ENCODE peak calls at places on chromosomes 5 and 9, in nine cellular contexts. One of them, this sample, is unnamed.

GRCh38 chr5:51138164-51138563 is 245.1 kb upstream of the ISL1 start:
- DNase-seq in neural progenitor cell: no peak
- DNase-seq in dorsolateral prefrontal cortex: no peak
- DNase-seq in cardiac muscle cell: no peak
- DNase-seq in mammary epithelial cell: no peak
- DNase-seq in WTC11: no peak
- DNase-seq in fibroblast of mammary gland: no peak
- DNase-seq in heart right ventricle: no peak
- DNase-seq in activated CD8-positive, alpha-beta T cell treated with anti-CD3 and anti-CD28 coated beads for 36 hours: no peak
- DNase-seq in this sample: no peak

GRCh38 chr9:35958104-35958825 is at the start of gene OR2S2:
- DNase-seq in neural progenitor cell: no peak
- DNase-seq in dorsolateral prefrontal cortex: no peak
- DNase-seq in cardiac muscle cell: peak; percentile 40
- DNase-seq in mammary epithelial cell: no peak
- DNase-seq in WTC11: no peak
- DNase-seq in fibroblast of mammary gland: no peak
- DNase-seq in heart right ventricle: no peak
- DNase-seq in activated CD8-positive, alpha-beta T cell treated with anti-CD3 and anti-CD28 coated beads for 36 hours: no peak
- DNase-seq in this sample: no peak

GRCh38 chr9:93587651-93588347 is 11.4 kb downstream of the PHF2 start:
- DNase-seq in neural progenitor cell: peak; percentile 27
- DNase-seq in dorsolateral prefrontal cortex: no peak
- DNase-seq in cardiac muscle cell: no peak
- DNase-seq in mammary epithelial cell: no peak
- DNase-seq in WTC11: no peak
- DNase-seq in fibroblast of mammary gland: no peak
- DNase-seq in heart right ventricle: no peak
- DNase-seq in activated CD8-positive, alpha-beta T cell treated with anti-CD3 and anti-CD28 coated beads for 36 hours: no peak
- DNase-seq in this sample: no peak

GRCh38 chr5:172348084-172348483 is 64.5 kb upstream of the UBTD2 start:
- DNase-seq in neural progenitor cell: no peak
- DNase-seq in dorsolateral prefrontal cortex: no peak
- DNase-seq in cardiac muscle cell: no peak
- DNase-seq in mammary epithelial cell: no peak
- DNase-seq in WTC11: no peak
- DNase-seq in fibroblast of mammary gland: no peak
- DNase-seq in heart right ventricle: no peak
- DNase-seq in activated CD8-positive, alpha-beta T cell treated with anti-CD3 and anti-CD28 coated beads for 36 hours: no peak
- DNase-seq in this sample: no peak

GRCh38 chr5:102651466-102651865 is 103.6 kb upstream of the PAM start:
- DNase-seq in neural progenitor cell: no peak
- DNase-seq in dorsolateral prefrontal cortex: no peak
- DNase-seq in cardiac muscle cell: no peak
- DNase-seq in mammary epithelial cell: peak; percentile 5
- DNase-seq in WTC11: no peak
- DNase-seq in fibroblast of mammary gland: peak; percentile 58
- DNase-seq in heart right ventricle: no peak
- DNase-seq in activated CD8-positive, alpha-beta T cell treated with anti-CD3 and anti-CD28 coated beads for 36 hours: no peak
- DNase-seq in this sample: no peak

GRCh38 chr9:21097817-21098216 is 20.1 kb upstream of the IFNB1 start:
- DNase-seq in neural progenitor cell: no peak
- DNase-seq in dorsolateral prefrontal cortex: no peak
- DNase-seq in cardiac muscle cell: no peak
- DNase-seq in mammary epithelial cell: no peak
- DNase-seq in WTC11: no peak
- DNase-seq in fibroblast of mammary gland: no peak
- DNase-seq in heart right ventricle: no peak
- DNase-seq in activated CD8-positive, alpha-beta T cell treated with anti-CD3 and anti-CD28 coated beads for 36 hours: no peak
- DNase-seq in this sample: no peak

GRCh38 chr5:2522372-2522771 is 229.1 kb downstream of the IRX2 start:
- DNase-seq in neural progenitor cell: no peak
- DNase-seq in dorsolateral prefrontal cortex: no peak
- DNase-seq in cardiac muscle cell: no peak
- DNase-seq in mammary epithelial cell: no peak
- DNase-seq in WTC11: no peak
- DNase-seq in fibroblast of mammary gland: no peak
- DNase-seq in heart right ventricle: no peak
- DNase-seq in activated CD8-positive, alpha-beta T cell treated with anti-CD3 and anti-CD28 coated beads for 36 hours: no peak
- DNase-seq in this sample: no peak

GRCh38 chr5:151523335-151523734 is 67.8 kb downstream of the FAT2 start:
- DNase-seq in neural progenitor cell: peak; percentile 62
- DNase-seq in dorsolateral prefrontal cortex: no peak
- DNase-seq in cardiac muscle cell: peak; percentile 49
- DNase-seq in mammary epithelial cell: peak; percentile 59
- DNase-seq in WTC11: peak; percentile 62
- DNase-seq in fibroblast of mammary gland: peak; percentile 63
- DNase-seq in heart right ventricle: no peak
- DNase-seq in activated CD8-positive, alpha-beta T cell treated with anti-CD3 and anti-CD28 coated beads for 36 hours: peak; percentile 64
- DNase-seq in this sample: peak; percentile 75

GRCh38 chr9:26742843-26743242 is 149.8 kb downstream of the CAAP1 start:
- DNase-seq in neural progenitor cell: no peak
- DNase-seq in dorsolateral prefrontal cortex: no peak
- DNase-seq in cardiac muscle cell: no peak
- DNase-seq in mammary epithelial cell: no peak
- DNase-seq in WTC11: no peak
- DNase-seq in fibroblast of mammary gland: no peak
- DNase-seq in heart right ventricle: no peak
- DNase-seq in activated CD8-positive, alpha-beta T cell treated with anti-CD3 and anti-CD28 coated beads for 36 hours: no peak
- DNase-seq in this sample: no peak

GRCh38 chr5:78295035-78295961 is 800 bp upstream of the AP3B1 start:
- DNase-seq in neural progenitor cell: peak; percentile 47
- DNase-seq in dorsolateral prefrontal cortex: no peak
- DNase-seq in cardiac muscle cell: peak; percentile 31
- DNase-seq in mammary epithelial cell: peak; percentile 62
- DNase-seq in WTC11: peak; percentile 78
- DNase-seq in fibroblast of mammary gland: no peak
- DNase-seq in heart right ventricle: peak; percentile 26
- DNase-seq in activated CD8-positive, alpha-beta T cell treated with anti-CD3 and anti-CD28 coated beads for 36 hours: peak; percentile 64
- DNase-seq in this sample: peak; percentile 39

GRCh38 chr9:124285903-124286291 is 28.1 kb downstream of the NEK6 start:
- DNase-seq in neural progenitor cell: no peak
- DNase-seq in dorsolateral prefrontal cortex: no peak
- DNase-seq in cardiac muscle cell: peak; percentile 98
- DNase-seq in mammary epithelial cell: no peak
- DNase-seq in WTC11: no peak
- DNase-seq in fibroblast of mammary gland: peak; percentile 94
- DNase-seq in heart right ventricle: no peak
- DNase-seq in activated CD8-positive, alpha-beta T cell treated with anti-CD3 and anti-CD28 coated beads for 36 hours: peak; percentile 85
- DNase-seq in this sample: peak; percentile 75

GRCh38 chr5:53151713-53152458 is 42.3 kb upstream of the MOCS2 start:
- DNase-seq in neural progenitor cell: no peak
- DNase-seq in dorsolateral prefrontal cortex: no peak
- DNase-seq in cardiac muscle cell: peak; percentile 88
- DNase-seq in mammary epithelial cell: peak; percentile 36
- DNase-seq in WTC11: no peak
- DNase-seq in fibroblast of mammary gland: peak; percentile 80
- DNase-seq in heart right ventricle: no peak
- DNase-seq in activated CD8-positive, alpha-beta T cell treated with anti-CD3 and anti-CD28 coated beads for 36 hours: no peak
- DNase-seq in this sample: no peak

GRCh38 chr9:2623046-2623865 is 1.7 kb downstream of the VLDLR start:
- DNase-seq in neural progenitor cell: peak; percentile 71
- DNase-seq in dorsolateral prefrontal cortex: peak; percentile 73
- DNase-seq in cardiac muscle cell: peak; percentile 77
- DNase-seq in mammary epithelial cell: peak; percentile 66
- DNase-seq in WTC11: peak; percentile 43
- DNase-seq in fibroblast of mammary gland: peak; percentile 61
- DNase-seq in heart right ventricle: peak; percentile 63
- DNase-seq in activated CD8-positive, alpha-beta T cell treated with anti-CD3 and anti-CD28 coated beads for 36 hours: peak; percentile 26
- DNase-seq in this sample: peak; percentile 22

GRCh38 chr5:158537343-158537742 is 562.4 kb downstream of the EBF1 start:
- DNase-seq in neural progenitor cell: no peak
- DNase-seq in dorsolateral prefrontal cortex: no peak
- DNase-seq in cardiac muscle cell: no peak
- DNase-seq in mammary epithelial cell: no peak
- DNase-seq in WTC11: peak; percentile 11
- DNase-seq in fibroblast of mammary gland: no peak
- DNase-seq in heart right ventricle: no peak
- DNase-seq in activated CD8-positive, alpha-beta T cell treated with anti-CD3 and anti-CD28 coated beads for 36 hours: no peak
- DNase-seq in this sample: no peak

GRCh38 chr5:110899566-110900412 is 161.0 kb downstream of the SLC25A46 start:
- DNase-seq in neural progenitor cell: no peak
- DNase-seq in dorsolateral prefrontal cortex: no peak
- DNase-seq in cardiac muscle cell: peak; percentile 13
- DNase-seq in mammary epithelial cell: peak; percentile 65
- DNase-seq in WTC11: no peak
- DNase-seq in fibroblast of mammary gland: peak; percentile 61
- DNase-seq in heart right ventricle: no peak
- DNase-seq in activated CD8-positive, alpha-beta T cell treated with anti-CD3 and anti-CD28 coated beads for 36 hours: no peak
- DNase-seq in this sample: no peak

GRCh38 chr5:87541668-87542067 is 128.9 kb upstream of the CCNH start:
- DNase-seq in neural progenitor cell: no peak
- DNase-seq in dorsolateral prefrontal cortex: no peak
- DNase-seq in cardiac muscle cell: no peak
- DNase-seq in mammary epithelial cell: no peak
- DNase-seq in WTC11: no peak
- DNase-seq in fibroblast of mammary gland: peak; percentile 4
- DNase-seq in heart right ventricle: no peak
- DNase-seq in activated CD8-positive, alpha-beta T cell treated with anti-CD3 and anti-CD28 coated beads for 36 hours: no peak
- DNase-seq in this sample: no peak

GRCh38 chr5:173714551-173715428 is 98.3 kb upstream of the BOD1 start:
- DNase-seq in neural progenitor cell: no peak
- DNase-seq in dorsolateral prefrontal cortex: no peak
- DNase-seq in cardiac muscle cell: peak; percentile 61
- DNase-seq in mammary epithelial cell: peak; percentile 87
- DNase-seq in WTC11: no peak
- DNase-seq in fibroblast of mammary gland: peak; percentile 95
- DNase-seq in heart right ventricle: no peak
- DNase-seq in activated CD8-positive, alpha-beta T cell treated with anti-CD3 and anti-CD28 coated beads for 36 hours: no peak
- DNase-seq in this sample: no peak

GRCh38 chr5:5419291-5420210 is 2.9 kb upstream of the ICE1 start:
- DNase-seq in neural progenitor cell: peak; percentile 68
- DNase-seq in dorsolateral prefrontal cortex: no peak
- DNase-seq in cardiac muscle cell: peak; percentile 74
- DNase-seq in mammary epithelial cell: peak; percentile 53
- DNase-seq in WTC11: peak; percentile 19
- DNase-seq in fibroblast of mammary gland: peak; percentile 96
- DNase-seq in heart right ventricle: no peak
- DNase-seq in activated CD8-positive, alpha-beta T cell treated with anti-CD3 and anti-CD28 coated beads for 36 hours: peak; percentile 3
- DNase-seq in this sample: peak; percentile 40

GRCh38 chr5:57538341-57538955 is 55.8 kb upstream of the ACTBL2 start:
- DNase-seq in neural progenitor cell: no peak
- DNase-seq in dorsolateral prefrontal cortex: peak; percentile 67
- DNase-seq in cardiac muscle cell: peak; percentile 90
- DNase-seq in mammary epithelial cell: peak; percentile 93
- DNase-seq in WTC11: no peak
- DNase-seq in fibroblast of mammary gland: peak; percentile 92
- DNase-seq in heart right ventricle: no peak
- DNase-seq in activated CD8-positive, alpha-beta T cell treated with anti-CD3 and anti-CD28 coated beads for 36 hours: no peak
- DNase-seq in this sample: no peak

GRCh38 chr9:126706698-126707053 is 92.9 kb downstream of the LMX1B start:
- DNase-seq in neural progenitor cell: no peak
- DNase-seq in dorsolateral prefrontal cortex: no peak
- DNase-seq in cardiac muscle cell: no peak
- DNase-seq in mammary epithelial cell: no peak
- DNase-seq in WTC11: no peak
- DNase-seq in fibroblast of mammary gland: no peak
- DNase-seq in heart right ventricle: no peak
- DNase-seq in activated CD8-positive, alpha-beta T cell treated with anti-CD3 and anti-CD28 coated beads for 36 hours: no peak
- DNase-seq in this sample: no peak

DNA sequence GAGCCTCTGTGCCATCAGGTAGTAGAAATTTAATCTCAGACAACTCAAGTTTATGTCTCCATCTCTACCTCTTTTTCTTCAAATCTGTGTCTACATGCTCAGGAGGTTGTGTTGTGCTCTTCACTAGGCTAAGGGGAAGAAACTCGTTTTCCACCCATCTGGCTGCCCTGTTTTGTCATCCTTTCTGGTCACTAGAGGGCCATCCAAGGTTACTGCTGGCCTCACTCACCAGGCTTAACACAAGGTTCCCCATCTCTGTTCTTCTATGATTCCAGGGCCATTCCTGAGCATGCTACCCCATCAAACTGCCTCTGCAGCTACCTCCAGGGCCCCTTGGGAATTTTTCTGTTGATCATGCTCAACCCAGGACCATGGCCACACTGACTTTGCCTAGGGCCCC is 213.3 kb upstream of the FBXL7 start:
- DNase-seq in neural progenitor cell: peak; percentile 27
- DNase-seq in dorsolateral prefrontal cortex: no peak
- DNase-seq in cardiac muscle cell: peak; percentile 47
- DNase-seq in mammary epithelial cell: no peak
- DNase-seq in WTC11: no peak
- DNase-seq in fibroblast of mammary gland: no peak
- DNase-seq in heart right ventricle: no peak
- DNase-seq in activated CD8-positive, alpha-beta T cell treated with anti-CD3 and anti-CD28 coated beads for 36 hours: no peak
- DNase-seq in this sample: no peak
- TF ChIP-seq CTCF in neural progenitor cell: peak; percentile 40
- TF ChIP-seq CTCF in dorsolateral prefrontal cortex: peak; percentile 64
- TF ChIP-seq CTCF in cardiac muscle cell: peak; percentile 37
- TF ChIP-seq CTCF in mammary epithelial cell: no peak
- TF ChIP-seq CTCF in WTC11: no peak
- TF ChIP-seq CTCF in fibroblast of mammary gland: no peak
- TF ChIP-seq CTCF in heart right ventricle: peak; percentile 17
- TF ChIP-seq CTCF in activated CD8-positive, alpha-beta T cell treated with anti-CD3 and anti-CD28 coated beads for 36 hours: no peak
- TF ChIP-seq CTCF in this sample: no peak

GRCh38 chr5:144394036-144394435 is 223.4 kb downstream of the KCTD16 start:
- DNase-seq in neural progenitor cell: no peak
- DNase-seq in dorsolateral prefrontal cortex: no peak
- DNase-seq in cardiac muscle cell: no peak
- DNase-seq in mammary epithelial cell: no peak
- DNase-seq in WTC11: no peak
- DNase-seq in fibroblast of mammary gland: no peak
- DNase-seq in heart right ventricle: no peak
- DNase-seq in activated CD8-positive, alpha-beta T cell treated with anti-CD3 and anti-CD28 coated beads for 36 hours: no peak
- DNase-seq in this sample: no peak
- TF ChIP-seq CTCF in neural progenitor cell: no peak
- TF ChIP-seq CTCF in dorsolateral prefrontal cortex: no peak
- TF ChIP-seq CTCF in cardiac muscle cell: no peak
- TF ChIP-seq CTCF in mammary epithelial cell: no peak
- TF ChIP-seq CTCF in WTC11: no peak
- TF ChIP-seq CTCF in fibroblast of mammary gland: no peak
- TF ChIP-seq CTCF in heart right ventricle: no peak
- TF ChIP-seq CTCF in activated CD8-positive, alpha-beta T cell treated with anti-CD3 and anti-CD28 coated beads for 36 hours: no peak
- TF ChIP-seq CTCF in this sample: no peak

DNA sequence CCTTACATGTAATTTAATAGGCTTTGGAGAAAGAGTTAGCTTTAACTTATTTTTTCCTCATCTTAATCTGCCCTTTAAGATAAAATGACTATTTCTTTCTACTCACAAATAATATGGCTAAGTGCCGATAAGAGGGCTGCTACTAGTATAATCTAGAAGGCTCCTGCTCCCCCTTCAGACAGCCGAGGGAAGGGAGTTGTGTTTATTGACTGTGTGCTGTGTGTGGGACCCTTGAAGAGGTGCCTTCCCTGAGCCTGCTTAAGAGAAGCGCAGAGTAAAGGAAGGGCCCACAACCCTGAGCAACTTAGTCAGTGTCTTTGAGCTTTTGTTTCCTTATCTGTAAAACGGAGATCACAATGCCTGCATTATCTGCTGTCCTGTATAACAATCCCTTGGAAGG is 28.1 kb upstream of the CKMT2 start:
- DNase-seq in neural progenitor cell: no peak
- DNase-seq in dorsolateral prefrontal cortex: no peak
- DNase-seq in cardiac muscle cell: no peak
- DNase-seq in mammary epithelial cell: no peak
- DNase-seq in WTC11: no peak
- DNase-seq in fibroblast of mammary gland: no peak
- DNase-seq in heart right ventricle: no peak
- DNase-seq in activated CD8-positive, alpha-beta T cell treated with anti-CD3 and anti-CD28 coated beads for 36 hours: no peak
- DNase-seq in this sample: no peak
- TF ChIP-seq CTCF in neural progenitor cell: no peak
- TF ChIP-seq CTCF in dorsolateral prefrontal cortex: no peak
- TF ChIP-seq CTCF in cardiac muscle cell: peak; percentile 4
- TF ChIP-seq CTCF in mammary epithelial cell: no peak
- TF ChIP-seq CTCF in WTC11: no peak
- TF ChIP-seq CTCF in fibroblast of mammary gland: no peak
- TF ChIP-seq CTCF in heart right ventricle: no peak
- TF ChIP-seq CTCF in activated CD8-positive, alpha-beta T cell treated with anti-CD3 and anti-CD28 coated beads for 36 hours: no peak
- TF ChIP-seq CTCF in this sample: no peak

GRCh38 chr9:105147095-105147871 is 97.2 kb upstream of the SLC44A1 start:
- DNase-seq in neural progenitor cell: no peak
- DNase-seq in dorsolateral prefrontal cortex: no peak
- DNase-seq in cardiac muscle cell: no peak
- DNase-seq in mammary epithelial cell: no peak
- DNase-seq in WTC11: no peak
- DNase-seq in fibroblast of mammary gland: no peak
- DNase-seq in heart right ventricle: no peak
- DNase-seq in activated CD8-positive, alpha-beta T cell treated with anti-CD3 and anti-CD28 coated beads for 36 hours: no peak
- DNase-seq in this sample: no peak
- TF ChIP-seq CTCF in neural progenitor cell: no peak
- TF ChIP-seq CTCF in dorsolateral prefrontal cortex: no peak
- TF ChIP-seq CTCF in cardiac muscle cell: no peak
- TF ChIP-seq CTCF in mammary epithelial cell: no peak
- TF ChIP-seq CTCF in WTC11: no peak
- TF ChIP-seq CTCF in fibroblast of mammary gland: no peak
- TF ChIP-seq CTCF in heart right ventricle: no peak
- TF ChIP-seq CTCF in activated CD8-positive, alpha-beta T cell treated with anti-CD3 and anti-CD28 coated beads for 36 hours: no peak
- TF ChIP-seq CTCF in this sample: no peak

This sample was measured in GM10248.